ENCODE peak calls at places on chromosome 1, in nine cellular contexts. D is endothelial cell; X is NCI-H1417; Q is activated T-helper 9 cell treated with anti-CD3 and anti-CD28 coated beads, Interleukin-2, amount 50 U/mL, for 16 hours; S is cardiac muscle cell; E is ELF-1; R is iris pigment epithelial cell; Y is NCI-H510A treated with DMSO at 0.1 percent for 48 hours; J is effector memory CD4-positive, alpha-beta T cell. B is an unnamed sample.

GRCh38 chr1:14366361-14367018 is 232.0 kb upstream of the KAZN start:
- DNase-seq in D (peak; percentile 6), X (no peak), Q (no peak), S (peak; percentile 54), E (peak; percentile 30), R (no peak), Y (peak; percentile 73), J (no peak), B (no peak)

GRCh38 chr1:7507620-7508019 is 263.5 kb upstream of the VAMP3 start:
- DNase-seq in D (no peak), X (no peak), Q (no peak), S (no peak), E (no peak), R (no peak), Y (no peak), J (no peak), B (no peak)

GRCh38 chr1:231938211-231938610 is 311.6 kb downstream of the DISC1 start:
- DNase-seq in D (no peak), X (no peak), Q (no peak), S (no peak), E (no peak), R (no peak), Y (no peak), J (no peak), B (no peak)

GRCh38 chr1:160641323-160642280 is 5.2 kb downstream of the SLAMF1 start:
- DNase-seq in D (no peak), X (no peak), Q (no peak), S (no peak), E (no peak), R (no peak), Y (no peak), J (no peak), B (no peak)

GRCh38 chr1:24748191-24749121 is 3.2 kb downstream of the CLIC4 start:
- DNase-seq in D (no peak), X (no peak), Q (no peak), S (no peak), E (no peak), R (no peak), Y (no peak), J (no peak), B (no peak)

GRCh38 chr1:226629210-226629895 is 80.8 kb downstream of the STUM start:
- DNase-seq in D (no peak), X (no peak), Q (no peak), S (no peak), E (no peak), R (no peak), Y (no peak), J (no peak), B (no peak)

GRCh38 chr1:24201941-24202440 is 14.9 kb upstream of the IFNLR1 start:
- DNase-seq in D (peak; percentile 90), X (peak; percentile 62), Q (peak; percentile 34), S (peak; percentile 94), E (peak; percentile 97), R (peak; percentile 80), Y (peak; percentile 76), J (peak; percentile 13), B (peak; percentile 89)

GRCh38 chr1:241376711-241377110 is 19.7 kb upstream of the RGS7 start:
- DNase-seq in D (no peak), X (no peak), Q (no peak), S (no peak), E (no peak), R (no peak), Y (no peak), J (no peak), B (no peak)

GRCh38 chr1:27668808-27669723 is 2.9 kb downstream of the IFI6 start:
- DNase-seq in D (peak; percentile 85), X (peak; percentile 80), Q (peak; percentile 83), S (peak; percentile 73), E (peak; percentile 86), R (peak; percentile 34), Y (peak; percentile 31), J (peak; percentile 68), B (peak; percentile 46)

GRCh38 chr1:1926886-1927660 is 8.0 kb upstream of the TMEM52 start:
- DNase-seq in D (no peak), X (no peak), Q (no peak), S (no peak), E (no peak), R (no peak), Y (no peak), J (no peak), B (no peak)

GRCh38 chr1:31581821-31582810 is 5.8 kb downstream of the TINAGL1 start:
- DNase-seq in D (no peak), X (no peak), Q (no peak), S (no peak), E (no peak), R (no peak), Y (no peak), J (no peak), B (no peak)

GRCh38 chr1:154971341-154971998 is 923 bp upstream of the SHC1 start:
- DNase-seq in D (no peak), X (no peak), Q (no peak), S (no peak), E (no peak), R (peak; percentile 58), Y (no peak), J (no peak), B (peak; percentile 73)

GRCh38 chr1:243849089-243850012 is 692 bp downstream of the AKT3 start:
- DNase-seq in D (peak; percentile 51), X (peak; percentile 88), Q (peak; percentile 77), S (peak; percentile 77), E (peak; percentile 61), R (peak; percentile 78), Y (peak; percentile 32), J (peak; percentile 74), B (peak; percentile 25)

GRCh38 chr1:37318490-37318889 is 155.9 kb upstream of the ZC3H12A start:
- DNase-seq in D (no peak), X (no peak), Q (no peak), S (no peak), E (no peak), R (no peak), Y (no peak), J (no peak), B (no peak)

GRCh38 chr1:193431265-193431977 is 245.0 kb upstream of the B3GALT2 start:
- DNase-seq in D (no peak), X (no peak), Q (no peak), S (no peak), E (no peak), R (no peak), Y (no peak), J (no peak), B (no peak)